ENCODE peak calls at places on chromosomes 12 and 14, in ten cellular contexts. Y is posterior vena cava; L is activated naive CD4-positive, alpha-beta T cell; N is kidney glomerular epithelial cell; R is fibroblast of mammary gland; C is left ventricle myocardium inferior; K is ACHN; H is GM12865; P is CD4-positive, CD25-positive, alpha-beta regulatory T cell; B is AG08395. Q is an unnamed sample.
A peak's percentile ranks its signal among the peaks of the same experiment; 100 is the strongest.

GRCh38 chr14:105711841-105712460 is 185.6 kb downstream of the TMEM121 start:
- DNase-seq in Y (peak; percentile 71), L (no peak), N (no peak), R (no peak), C (no peak), K (no peak), H (no peak), P (no peak), B (no peak), Q (no peak)

GRCh38 chr14:102140027-102140749 is 491 bp downstream of the WDR20 start:
- DNase-seq in Y (no peak), L (no peak), N (no peak), R (no peak), C (peak; percentile 23), K (peak; percentile 33), H (peak; percentile 64), P (no peak), B (peak; percentile 41), Q (no peak)

GRCh38 chr14:62117010-62117717 is 354.9 kb downstream of the SNAPC1 start:
- DNase-seq in Y (peak; percentile 82), L (peak; percentile 28), N (peak; percentile 20), R (peak; percentile 30), C (peak; percentile 58), K (peak; percentile 69), H (peak; percentile 73), P (peak; percentile 12), B (peak; percentile 16), Q (peak; percentile 59)

GRCh38 chr14:42947991-42948390 is 1341.3 kb downstream of the LRFN5 start:
- DNase-seq in Y (no peak), L (no peak), N (no peak), R (no peak), C (no peak), K (no peak), H (no peak), P (no peak), B (no peak), Q (no peak)

GRCh38 chr12:65004270-65004669 is 116.8 kb downstream of the WIF1 start:
- DNase-seq in Y (no peak), L (no peak), N (peak; percentile 35), R (peak; percentile 9), C (no peak), K (no peak), H (no peak), P (no peak), B (peak; percentile 6), Q (no peak)

GRCh38 chr12:34303091-34303870 is 281.0 kb downstream of the ALG10 start:
- DNase-seq in Y (peak; percentile 53), L (no peak), N (no peak), R (no peak), C (no peak), K (no peak), H (no peak), P (no peak), B (no peak), Q (no peak)

GRCh38 chr12:122508163-122508562 is 7.4 kb upstream of the ZCCHC8 start:
- DNase-seq in Y (no peak), L (no peak), N (no peak), R (no peak), C (no peak), K (no peak), H (no peak), P (no peak), B (no peak), Q (no peak)

GRCh38 chr12:88683628-88684027 is 103.4 kb upstream of the KITLG start:
- DNase-seq in Y (no peak), L (no peak), N (no peak), R (no peak), C (no peak), K (no peak), H (no peak), P (no peak), B (no peak), Q (no peak)

GRCh38 chr12:13033266-13033875 is 10.8 kb upstream of the FAM234B start:
- DNase-seq in Y (no peak), L (no peak), N (no peak), R (peak; percentile 64), C (no peak), K (no peak), H (no peak), P (no peak), B (peak; percentile 24), Q (no peak)

GRCh38 chr14:68938515-68939423 is 40.3 kb downstream of the ACTN1 start:
- DNase-seq in Y (no peak), L (no peak), N (peak; percentile 98), R (no peak), C (peak; percentile 13), K (peak; percentile 90), H (no peak), P (no peak), B (no peak), Q (no peak)

GRCh38 chr12:40784102-40784501 is 91.9 kb downstream of the CNTN1 start:
- DNase-seq in Y (no peak), L (no peak), N (no peak), R (no peak), C (no peak), K (no peak), H (no peak), P (no peak), B (no peak), Q (no peak)

GRCh38 chr12:113322353-113322752 is 12.6 kb downstream of the SLC8B1 start:
- DNase-seq in Y (no peak), L (no peak), N (peak; percentile 14), R (peak; percentile 88), C (no peak), K (no peak), H (no peak), P (no peak), B (peak; percentile 77), Q (no peak)

GRCh38 chr14:68361231-68361630 is 431.6 kb downstream of the ZFP36L1 start:
- DNase-seq in Y (no peak), L (no peak), N (peak; percentile 55), R (peak; percentile 72), C (no peak), K (peak; percentile 6), H (no peak), P (no peak), B (peak; percentile 53), Q (no peak)

GRCh38 chr14:54727929-54728328 is 161.0 kb downstream of the SAMD4A start:
- DNase-seq in Y (no peak), L (no peak), N (no peak), R (peak; percentile 61), C (no peak), K (no peak), H (no peak), P (no peak), B (peak; percentile 69), Q (no peak)

GRCh38 chr14:51367600-51367931 is 127.5 kb downstream of the TMX1 start:
- DNase-seq in Y (no peak), L (no peak), N (no peak), R (peak; percentile 91), C (no peak), K (no peak), H (no peak), P (no peak), B (peak; percentile 66), Q (no peak)